ENCODE peak calls at places on chromosomes 2 and 18, in ten cellular contexts. One of them, this sample, is unnamed.

GRCh38 chr2:31302940-31303563 is 69.1 kb downstream of the EHD3 start:
- DNase-seq in A549: no peak
- DNase-seq in suprapubic skin: no peak
- DNase-seq in CD4-positive, alpha-beta T cell: no peak
- DNase-seq in IMR-90: no peak
- DNase-seq in dorsolateral prefrontal cortex: no peak
- DNase-seq in adrenal gland: peak; percentile 16
- DNase-seq in thoracic aorta: no peak
- DNase-seq in heart left ventricle: peak; percentile 84
- DNase-seq in brain microvascular endothelial cell: no peak
- DNase-seq in this sample: no peak

GRCh38 chr2:240480834-240481623 is 45.6 kb downstream of the GPC1 start:
- DNase-seq in A549: no peak
- DNase-seq in suprapubic skin: peak; percentile 69
- DNase-seq in CD4-positive, alpha-beta T cell: no peak
- DNase-seq in IMR-90: no peak
- DNase-seq in dorsolateral prefrontal cortex: no peak
- DNase-seq in adrenal gland: no peak
- DNase-seq in thoracic aorta: no peak
- DNase-seq in heart left ventricle: no peak
- DNase-seq in brain microvascular endothelial cell: no peak
- DNase-seq in this sample: peak; percentile 2

GRCh38 chr18:47826157-47827074 is 104.0 kb downstream of the SMAD2 start:
- DNase-seq in A549: no peak
- DNase-seq in suprapubic skin: no peak
- DNase-seq in CD4-positive, alpha-beta T cell: no peak
- DNase-seq in IMR-90: no peak
- DNase-seq in dorsolateral prefrontal cortex: no peak
- DNase-seq in adrenal gland: no peak
- DNase-seq in thoracic aorta: no peak
- DNase-seq in heart left ventricle: no peak
- DNase-seq in brain microvascular endothelial cell: no peak
- DNase-seq in this sample: no peak

GRCh38 chr18:75105551-75106254 is 103.2 kb downstream of the PTGR3 start:
- DNase-seq in A549: no peak
- DNase-seq in suprapubic skin: peak; percentile 40
- DNase-seq in CD4-positive, alpha-beta T cell: no peak
- DNase-seq in IMR-90: no peak
- DNase-seq in dorsolateral prefrontal cortex: no peak
- DNase-seq in adrenal gland: no peak
- DNase-seq in thoracic aorta: no peak
- DNase-seq in heart left ventricle: no peak
- DNase-seq in brain microvascular endothelial cell: no peak
- DNase-seq in this sample: no peak

GRCh38 chr2:38509322-38509946 is 93.3 kb downstream of the HNRNPLL start:
- DNase-seq in A549: no peak
- DNase-seq in suprapubic skin: no peak
- DNase-seq in CD4-positive, alpha-beta T cell: no peak
- DNase-seq in IMR-90: peak; percentile 82
- DNase-seq in dorsolateral prefrontal cortex: no peak
- DNase-seq in adrenal gland: no peak
- DNase-seq in thoracic aorta: no peak
- DNase-seq in heart left ventricle: no peak
- DNase-seq in brain microvascular endothelial cell: peak; percentile 50
- DNase-seq in this sample: no peak

GRCh38 chr2:236180831-236181453 is 12.8 kb upstream of the GBX2 start:
- DNase-seq in A549: peak; percentile 80
- DNase-seq in suprapubic skin: peak; percentile 78
- DNase-seq in CD4-positive, alpha-beta T cell: no peak
- DNase-seq in IMR-90: peak; percentile 65
- DNase-seq in dorsolateral prefrontal cortex: no peak
- DNase-seq in adrenal gland: peak; percentile 40
- DNase-seq in thoracic aorta: no peak
- DNase-seq in heart left ventricle: no peak
- DNase-seq in brain microvascular endothelial cell: peak; percentile 70
- DNase-seq in this sample: peak; percentile 90

GRCh38 chr18:57789105-57789504 is 14.0 kb downstream of the ATP8B1 start:
- DNase-seq in A549: no peak
- DNase-seq in suprapubic skin: no peak
- DNase-seq in CD4-positive, alpha-beta T cell: no peak
- DNase-seq in IMR-90: peak; percentile 69
- DNase-seq in dorsolateral prefrontal cortex: no peak
- DNase-seq in adrenal gland: no peak
- DNase-seq in thoracic aorta: no peak
- DNase-seq in heart left ventricle: no peak
- DNase-seq in brain microvascular endothelial cell: no peak
- DNase-seq in this sample: no peak

GRCh38 chr2:19807866-19808265 is 93.9 kb downstream of the TTC32 start:
- DNase-seq in A549: no peak
- DNase-seq in suprapubic skin: no peak
- DNase-seq in CD4-positive, alpha-beta T cell: no peak
- DNase-seq in IMR-90: no peak
- DNase-seq in dorsolateral prefrontal cortex: no peak
- DNase-seq in adrenal gland: no peak
- DNase-seq in thoracic aorta: no peak
- DNase-seq in heart left ventricle: no peak
- DNase-seq in brain microvascular endothelial cell: no peak
- DNase-seq in this sample: no peak

GRCh38 chr2:203720011-203720410 is 13.6 kb downstream of the CD28 start:
- DNase-seq in A549: no peak
- DNase-seq in suprapubic skin: no peak
- DNase-seq in CD4-positive, alpha-beta T cell: peak; percentile 62
- DNase-seq in IMR-90: no peak
- DNase-seq in dorsolateral prefrontal cortex: no peak
- DNase-seq in adrenal gland: no peak
- DNase-seq in thoracic aorta: no peak
- DNase-seq in heart left ventricle: no peak
- DNase-seq in brain microvascular endothelial cell: no peak
- DNase-seq in this sample: no peak

GRCh38 chr2:199704358-199705238 is 146.4 kb downstream of the FTCDNL1 start:
- DNase-seq in A549: peak; percentile 52
- DNase-seq in suprapubic skin: no peak
- DNase-seq in CD4-positive, alpha-beta T cell: no peak
- DNase-seq in IMR-90: peak; percentile 24
- DNase-seq in dorsolateral prefrontal cortex: no peak
- DNase-seq in adrenal gland: peak; percentile 22
- DNase-seq in thoracic aorta: no peak
- DNase-seq in heart left ventricle: no peak
- DNase-seq in brain microvascular endothelial cell: peak; percentile 17
- DNase-seq in this sample: peak; percentile 27

GRCh38 chr2:219645631-219646527 is 18.4 kb downstream of the SLC4A3 start:
- DNase-seq in A549: no peak
- DNase-seq in suprapubic skin: peak; percentile 40
- DNase-seq in CD4-positive, alpha-beta T cell: no peak
- DNase-seq in IMR-90: peak; percentile 82
- DNase-seq in dorsolateral prefrontal cortex: no peak
- DNase-seq in adrenal gland: peak; percentile 42
- DNase-seq in thoracic aorta: no peak
- DNase-seq in heart left ventricle: no peak
- DNase-seq in brain microvascular endothelial cell: peak; percentile 71
- DNase-seq in this sample: peak; percentile 32

GRCh38 chr2:216849987-216850386 is 9.9 kb downstream of the TNP1 start:
- DNase-seq in A549: no peak
- DNase-seq in suprapubic skin: no peak
- DNase-seq in CD4-positive, alpha-beta T cell: peak; percentile 18
- DNase-seq in IMR-90: no peak
- DNase-seq in dorsolateral prefrontal cortex: peak; percentile 51
- DNase-seq in adrenal gland: peak; percentile 37
- DNase-seq in thoracic aorta: no peak
- DNase-seq in heart left ventricle: peak; percentile 82
- DNase-seq in brain microvascular endothelial cell: no peak
- DNase-seq in this sample: peak; percentile 55

GRCh38 chr2:211045025-211045424 is 488.6 kb downstream of the CPS1 start:
- DNase-seq in A549: no peak
- DNase-seq in suprapubic skin: no peak
- DNase-seq in CD4-positive, alpha-beta T cell: no peak
- DNase-seq in IMR-90: no peak
- DNase-seq in dorsolateral prefrontal cortex: no peak
- DNase-seq in adrenal gland: no peak
- DNase-seq in thoracic aorta: no peak
- DNase-seq in heart left ventricle: no peak
- DNase-seq in brain microvascular endothelial cell: no peak
- DNase-seq in this sample: no peak

GRCh38 chr2:190888449-190888848 is 7.8 kb downstream of the GLS start:
- DNase-seq in A549: no peak
- DNase-seq in suprapubic skin: no peak
- DNase-seq in CD4-positive, alpha-beta T cell: no peak
- DNase-seq in IMR-90: no peak
- DNase-seq in dorsolateral prefrontal cortex: no peak
- DNase-seq in adrenal gland: no peak
- DNase-seq in thoracic aorta: no peak
- DNase-seq in heart left ventricle: no peak
- DNase-seq in brain microvascular endothelial cell: no peak
- DNase-seq in this sample: no peak

GRCh38 chr2:190887089-190887488 is 6.5 kb downstream of the GLS start:
- DNase-seq in A549: peak; percentile 31
- DNase-seq in suprapubic skin: no peak
- DNase-seq in CD4-positive, alpha-beta T cell: no peak
- DNase-seq in IMR-90: peak; percentile 36
- DNase-seq in dorsolateral prefrontal cortex: no peak
- DNase-seq in adrenal gland: no peak
- DNase-seq in thoracic aorta: no peak
- DNase-seq in heart left ventricle: no peak
- DNase-seq in brain microvascular endothelial cell: no peak
- DNase-seq in this sample: no peak

GRCh38 chr2:190891913-190892312 is 11.3 kb downstream of the GLS start:
- DNase-seq in A549: no peak
- DNase-seq in suprapubic skin: no peak
- DNase-seq in CD4-positive, alpha-beta T cell: no peak
- DNase-seq in IMR-90: no peak
- DNase-seq in dorsolateral prefrontal cortex: no peak
- DNase-seq in adrenal gland: no peak
- DNase-seq in thoracic aorta: no peak
- DNase-seq in heart left ventricle: no peak
- DNase-seq in brain microvascular endothelial cell: no peak
- DNase-seq in this sample: no peak

GRCh38 chr2:190891370-190891769 is 10.7 kb downstream of the GLS start:
- DNase-seq in A549: no peak
- DNase-seq in suprapubic skin: no peak
- DNase-seq in CD4-positive, alpha-beta T cell: no peak
- DNase-seq in IMR-90: no peak
- DNase-seq in dorsolateral prefrontal cortex: no peak
- DNase-seq in adrenal gland: no peak
- DNase-seq in thoracic aorta: no peak
- DNase-seq in heart left ventricle: no peak
- DNase-seq in brain microvascular endothelial cell: no peak
- DNase-seq in this sample: no peak

GRCh38 chr2:190889175-190889943 is 8.7 kb downstream of the GLS start:
- DNase-seq in A549: no peak
- DNase-seq in suprapubic skin: no peak
- DNase-seq in CD4-positive, alpha-beta T cell: no peak
- DNase-seq in IMR-90: no peak
- DNase-seq in dorsolateral prefrontal cortex: no peak
- DNase-seq in adrenal gland: no peak
- DNase-seq in thoracic aorta: no peak
- DNase-seq in heart left ventricle: no peak
- DNase-seq in brain microvascular endothelial cell: no peak
- DNase-seq in this sample: no peak
- H3K27ac ChIP-seq in A549: peak overlapping the region; percentile 73
- H3K27ac ChIP-seq in suprapubic skin: no peak overlapping the region
- H3K27ac ChIP-seq in CD4-positive, alpha-beta T cell: no peak overlapping the region
- H3K27ac ChIP-seq in IMR-90: no peak overlapping the region
- H3K27ac ChIP-seq in dorsolateral prefrontal cortex: no peak overlapping the region
- H3K27ac ChIP-seq in adrenal gland: no peak overlapping the region
- H3K27ac ChIP-seq in thoracic aorta: peak overlapping the region; percentile 9
- H3K27ac ChIP-seq in heart left ventricle: no peak overlapping the region
- H3K27ac ChIP-seq in brain microvascular endothelial cell: no peak overlapping the region
- H3K27ac ChIP-seq in this sample: no peak overlapping the region

GRCh38 chr2:179107179-179107541 is 57.2 kb upstream of the CCDC141 start:
- DNase-seq in A549: no peak
- DNase-seq in suprapubic skin: no peak
- DNase-seq in CD4-positive, alpha-beta T cell: no peak
- DNase-seq in IMR-90: no peak
- DNase-seq in dorsolateral prefrontal cortex: no peak
- DNase-seq in adrenal gland: no peak
- DNase-seq in thoracic aorta: no peak
- DNase-seq in heart left ventricle: no peak
- DNase-seq in brain microvascular endothelial cell: no peak
- DNase-seq in this sample: no peak
- H3K27ac ChIP-seq in A549: peak overlapping the region; percentile 22
- H3K27ac ChIP-seq in suprapubic skin: no peak overlapping the region
- H3K27ac ChIP-seq in CD4-positive, alpha-beta T cell: no peak overlapping the region
- H3K27ac ChIP-seq in IMR-90: no peak overlapping the region
- H3K27ac ChIP-seq in dorsolateral prefrontal cortex: peak overlapping the region; percentile 81
- H3K27ac ChIP-seq in adrenal gland: no peak overlapping the region
- H3K27ac ChIP-seq in thoracic aorta: peak overlapping the region; percentile 36
- H3K27ac ChIP-seq in heart left ventricle: no peak overlapping the region
- H3K27ac ChIP-seq in brain microvascular endothelial cell: no peak overlapping the region
- H3K27ac ChIP-seq in this sample: peak overlapping the region; percentile 57

GRCh38 chr2:160333324-160334027 is 133.4 kb upstream of the ITGB6 start:
- DNase-seq in A549: no peak
- DNase-seq in suprapubic skin: no peak
- DNase-seq in CD4-positive, alpha-beta T cell: no peak
- DNase-seq in IMR-90: no peak
- DNase-seq in dorsolateral prefrontal cortex: no peak
- DNase-seq in adrenal gland: no peak
- DNase-seq in thoracic aorta: no peak
- DNase-seq in heart left ventricle: no peak
- DNase-seq in brain microvascular endothelial cell: no peak
- DNase-seq in this sample: no peak

GRCh38 chr2:160336091-160336490 is 136.0 kb upstream of the ITGB6 start:
- DNase-seq in A549: no peak
- DNase-seq in suprapubic skin: no peak
- DNase-seq in CD4-positive, alpha-beta T cell: no peak
- DNase-seq in IMR-90: peak; percentile 77
- DNase-seq in dorsolateral prefrontal cortex: no peak
- DNase-seq in adrenal gland: no peak
- DNase-seq in thoracic aorta: no peak
- DNase-seq in heart left ventricle: no peak
- DNase-seq in brain microvascular endothelial cell: no peak
- DNase-seq in this sample: no peak

GRCh38 chr2:160331258-160332025 is 131.4 kb upstream of the ITGB6 start:
- DNase-seq in A549: no peak
- DNase-seq in suprapubic skin: no peak
- DNase-seq in CD4-positive, alpha-beta T cell: no peak
- DNase-seq in IMR-90: no peak
- DNase-seq in dorsolateral prefrontal cortex: no peak
- DNase-seq in adrenal gland: no peak
- DNase-seq in thoracic aorta: no peak
- DNase-seq in heart left ventricle: peak; percentile 75
- DNase-seq in brain microvascular endothelial cell: no peak
- DNase-seq in this sample: no peak

GRCh38 chr2:160332318-160332717 is 132.2 kb upstream of the ITGB6 start:
- DNase-seq in A549: no peak
- DNase-seq in suprapubic skin: no peak
- DNase-seq in CD4-positive, alpha-beta T cell: no peak
- DNase-seq in IMR-90: peak; percentile 65
- DNase-seq in dorsolateral prefrontal cortex: no peak
- DNase-seq in adrenal gland: peak; percentile 29
- DNase-seq in thoracic aorta: no peak
- DNase-seq in heart left ventricle: no peak
- DNase-seq in brain microvascular endothelial cell: peak; percentile 54
- DNase-seq in this sample: peak; percentile 26

GRCh38 chr2:160334028-160334729 is 134.1 kb upstream of the ITGB6 start:
- DNase-seq in A549: no peak
- DNase-seq in suprapubic skin: no peak
- DNase-seq in CD4-positive, alpha-beta T cell: no peak
- DNase-seq in IMR-90: peak; percentile 71
- DNase-seq in dorsolateral prefrontal cortex: no peak
- DNase-seq in adrenal gland: no peak
- DNase-seq in thoracic aorta: no peak
- DNase-seq in heart left ventricle: no peak
- DNase-seq in brain microvascular endothelial cell: no peak
- DNase-seq in this sample: no peak
- H3K27ac ChIP-seq in A549: no peak overlapping the region
- H3K27ac ChIP-seq in suprapubic skin: no peak overlapping the region
- H3K27ac ChIP-seq in CD4-positive, alpha-beta T cell: no peak overlapping the region
- H3K27ac ChIP-seq in IMR-90: no peak overlapping the region
- H3K27ac ChIP-seq in dorsolateral prefrontal cortex: no peak overlapping the region
- H3K27ac ChIP-seq in adrenal gland: no peak overlapping the region
- H3K27ac ChIP-seq in thoracic aorta: no peak overlapping the region
- H3K27ac ChIP-seq in heart left ventricle: peak overlapping the region; percentile 15
- H3K27ac ChIP-seq in brain microvascular endothelial cell: no peak overlapping the region
- H3K27ac ChIP-seq in this sample: no peak overlapping the region

GRCh38 chr2:113842919-113843736 is 46.8 kb upstream of the ACTR3 start:
- DNase-seq in A549: no peak
- DNase-seq in suprapubic skin: no peak
- DNase-seq in CD4-positive, alpha-beta T cell: no peak
- DNase-seq in IMR-90: peak; percentile 63
- DNase-seq in dorsolateral prefrontal cortex: no peak
- DNase-seq in adrenal gland: no peak
- DNase-seq in thoracic aorta: no peak
- DNase-seq in heart left ventricle: no peak
- DNase-seq in brain microvascular endothelial cell: no peak
- DNase-seq in this sample: no peak
- H3K27ac ChIP-seq in A549: no peak overlapping the region
- H3K27ac ChIP-seq in suprapubic skin: peak overlapping the region; percentile 74
- H3K27ac ChIP-seq in CD4-positive, alpha-beta T cell: no peak overlapping the region
- H3K27ac ChIP-seq in IMR-90: no peak overlapping the region
- H3K27ac ChIP-seq in dorsolateral prefrontal cortex: no peak overlapping the region
- H3K27ac ChIP-seq in adrenal gland: peak overlapping the region; percentile 3
- H3K27ac ChIP-seq in thoracic aorta: no peak overlapping the region
- H3K27ac ChIP-seq in heart left ventricle: no peak overlapping the region
- H3K27ac ChIP-seq in brain microvascular endothelial cell: no peak overlapping the region
- H3K27ac ChIP-seq in this sample: no peak overlapping the region

This sample was measured in SJCRH30.